ENCODE peak calls at places on chromosomes 6 and 20, in six cellular contexts. One of them, this sample, is unnamed.

GRCh38 chr6:138309695-138310094 is 68.0 kb upstream of the SMIM28 start:
- DNase-seq in HEK293T: no peak
- DNase-seq in A549: no peak
- DNase-seq in K562: no peak
- DNase-seq in GM12878: no peak
- DNase-seq in HepG2: no peak
- DNase-seq in this sample: no peak

GRCh38 chr6:170152111-170152926 is 138.6 kb downstream of the DLL1 start:
- DNase-seq in HepG2: no peak
- DNase-seq in A549: no peak
- DNase-seq in HEK293T: no peak
- DNase-seq in GM12878: no peak
- DNase-seq in K562: no peak
- DNase-seq in this sample: no peak

GRCh38 chr20:32231847-32232246 is 24.2 kb downstream of the POFUT1 start:
- DNase-seq in HEK293T: no peak
- DNase-seq in GM12878: no peak
- DNase-seq in HepG2: no peak
- DNase-seq in K562: no peak
- DNase-seq in A549: no peak
- DNase-seq in this sample: peak

GRCh38 chr6:133648576-133648975 is 240.3 kb upstream of the TCF21 start:
- DNase-seq in GM12878: no peak
- DNase-seq in HEK293T: no peak
- DNase-seq in HepG2: no peak
- DNase-seq in K562: no peak
- DNase-seq in A549: no peak
- DNase-seq in this sample: peak

GRCh38 chr20:10280016-10280908 is 61.6 kb downstream of the SNAP25 start:
- DNase-seq in GM12878: no peak
- DNase-seq in HEK293T: no peak
- DNase-seq in K562: no peak
- DNase-seq in A549: no peak
- DNase-seq in HepG2: no peak
- DNase-seq in this sample: peak

GRCh38 chr20:41367393-41367695 is 726 bp upstream of the EMILIN3 start:
- DNase-seq in A549: no peak
- DNase-seq in K562: no peak
- DNase-seq in HepG2: no peak
- DNase-seq in HEK293T: no peak
- DNase-seq in GM12878: no peak
- DNase-seq in this sample: no peak

GRCh38 chr6:82614518-82614917 is 250.9 kb downstream of the TPBG start:
- DNase-seq in HepG2: no peak
- DNase-seq in HEK293T: no peak
- DNase-seq in GM12878: no peak
- DNase-seq in A549: no peak
- DNase-seq in K562: no peak
- DNase-seq in this sample: no peak

GRCh38 chr20:18734525-18735189 is 78.9 kb upstream of the SCP2D1 start:
- DNase-seq in HEK293T: no peak
- DNase-seq in GM12878: no peak
- DNase-seq in HepG2: no peak
- DNase-seq in K562: no peak
- DNase-seq in A549: peak
- DNase-seq in this sample: no peak

GRCh38 chr6:6674872-6675271 is 86.4 kb downstream of the LY86 start:
- DNase-seq in K562: peak
- DNase-seq in GM12878: no peak
- DNase-seq in HepG2: no peak
- DNase-seq in HEK293T: peak
- DNase-seq in A549: no peak
- DNase-seq in this sample: no peak

GRCh38 chr6:80227545-80227944 is 121.1 kb downstream of the BCKDHB start:
- DNase-seq in A549: no peak
- DNase-seq in K562: no peak
- DNase-seq in GM12878: no peak
- DNase-seq in HepG2: no peak
- DNase-seq in HEK293T: no peak
- DNase-seq in this sample: no peak

GRCh38 chr6:92810913-92811312 is 608.4 kb downstream of the EPHA7 start:
- DNase-seq in HEK293T: peak
- DNase-seq in HepG2: peak
- DNase-seq in GM12878: peak
- DNase-seq in A549: peak
- DNase-seq in K562: peak
- DNase-seq in this sample: peak

GRCh38 chr6:34425132-34425497 is 754 bp downstream of the RPS10 start:
- DNase-seq in K562: no peak
- DNase-seq in HepG2: no peak
- DNase-seq in HEK293T: no peak
- DNase-seq in A549: no peak
- DNase-seq in GM12878: no peak
- DNase-seq in this sample: no peak

GRCh38 chr6:52839124-52840055 is 1.2 kb downstream of the GSTA5 start:
- DNase-seq in HepG2: peak
- DNase-seq in K562: peak
- DNase-seq in GM12878: no peak
- DNase-seq in A549: peak
- DNase-seq in HEK293T: peak
- DNase-seq in this sample: peak

GRCh38 chr6:52829046-52829817 is 11.4 kb downstream of the GSTA5 start:
- DNase-seq in A549: no peak
- DNase-seq in HEK293T: no peak
- DNase-seq in GM12878: no peak
- DNase-seq in HepG2: no peak
- DNase-seq in K562: no peak
- DNase-seq in this sample: no peak

GRCh38 chr6:52834481-52834880 is 6.1 kb downstream of the GSTA5 start:
- DNase-seq in HepG2: no peak
- DNase-seq in HEK293T: no peak
- DNase-seq in K562: no peak
- DNase-seq in A549: no peak
- DNase-seq in GM12878: no peak
- DNase-seq in this sample: peak
- TF ChIP-seq BHLHE40 in HepG2: no peak
- TF ChIP-seq BHLHE40 in HEK293T: no peak
- TF ChIP-seq BHLHE40 in K562: no peak
- TF ChIP-seq BHLHE40 in A549: no peak
- TF ChIP-seq BHLHE40 in GM12878: no peak
- TF ChIP-seq BHLHE40 in this sample: no peak

GRCh38 chr6:145276746-145277145 is 458.6 kb downstream of the EPM2A start:
- DNase-seq in A549: no peak
- DNase-seq in K562: no peak
- DNase-seq in HepG2: no peak
- DNase-seq in GM12878: no peak
- DNase-seq in HEK293T: no peak
- DNase-seq in this sample: peak
- TF ChIP-seq BHLHE40 in A549: no peak
- TF ChIP-seq BHLHE40 in K562: no peak
- TF ChIP-seq BHLHE40 in HepG2: no peak
- TF ChIP-seq BHLHE40 in GM12878: no peak
- TF ChIP-seq BHLHE40 in HEK293T: no peak
- TF ChIP-seq BHLHE40 in this sample: no peak

DNA sequence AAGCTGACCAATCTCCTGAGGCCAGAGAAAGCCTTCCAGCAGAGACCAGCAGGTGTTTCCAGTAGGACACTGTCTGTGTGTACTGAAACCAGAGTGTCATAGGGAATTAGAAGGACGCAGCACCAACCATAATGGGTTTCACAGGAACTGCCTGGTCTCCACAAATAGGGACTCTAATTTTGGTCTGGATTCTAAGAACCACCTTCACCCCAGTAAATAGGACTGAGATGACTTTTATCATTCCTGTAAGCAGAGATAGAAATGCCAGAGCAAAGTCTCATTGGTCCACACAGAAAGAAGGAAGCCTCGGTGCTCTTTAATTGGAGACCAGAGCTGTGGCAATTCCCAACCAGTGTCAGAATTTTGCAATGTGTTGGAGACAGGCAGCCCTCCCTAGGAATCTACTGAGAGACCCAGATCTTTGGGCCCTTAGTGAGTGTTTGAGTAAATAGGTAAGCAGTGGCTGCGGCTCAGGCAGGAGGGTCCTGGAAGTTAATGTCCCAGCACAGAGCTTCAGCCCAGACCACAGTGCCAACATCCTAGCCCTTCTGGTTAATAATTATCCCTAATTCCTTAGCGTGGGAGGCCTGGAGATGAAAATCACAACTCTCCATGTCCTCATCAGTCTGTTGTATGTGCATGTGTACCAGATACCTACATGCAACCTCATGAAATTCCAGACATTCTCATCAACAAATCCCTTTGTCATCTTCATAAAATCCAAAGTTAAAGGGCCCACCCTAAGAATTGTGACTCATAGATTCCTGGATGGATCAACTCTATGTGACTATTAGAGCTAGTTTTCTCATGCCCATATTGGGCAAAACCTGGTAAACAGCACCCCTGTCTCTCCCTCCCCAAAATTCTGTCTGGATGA is 81.2 kb downstream of the UNC5CL start:
- DNase-seq in HepG2: peak
- DNase-seq in K562: no peak
- DNase-seq in A549: peak
- DNase-seq in GM12878: no peak
- DNase-seq in HEK293T: no peak
- DNase-seq in this sample: peak
- TF ChIP-seq BHLHE40 in HepG2: no peak
- TF ChIP-seq BHLHE40 in K562: no peak
- TF ChIP-seq BHLHE40 in A549: no peak
- TF ChIP-seq BHLHE40 in GM12878: no peak
- TF ChIP-seq BHLHE40 in HEK293T: no peak
- TF ChIP-seq BHLHE40 in this sample: no peak

DNA sequence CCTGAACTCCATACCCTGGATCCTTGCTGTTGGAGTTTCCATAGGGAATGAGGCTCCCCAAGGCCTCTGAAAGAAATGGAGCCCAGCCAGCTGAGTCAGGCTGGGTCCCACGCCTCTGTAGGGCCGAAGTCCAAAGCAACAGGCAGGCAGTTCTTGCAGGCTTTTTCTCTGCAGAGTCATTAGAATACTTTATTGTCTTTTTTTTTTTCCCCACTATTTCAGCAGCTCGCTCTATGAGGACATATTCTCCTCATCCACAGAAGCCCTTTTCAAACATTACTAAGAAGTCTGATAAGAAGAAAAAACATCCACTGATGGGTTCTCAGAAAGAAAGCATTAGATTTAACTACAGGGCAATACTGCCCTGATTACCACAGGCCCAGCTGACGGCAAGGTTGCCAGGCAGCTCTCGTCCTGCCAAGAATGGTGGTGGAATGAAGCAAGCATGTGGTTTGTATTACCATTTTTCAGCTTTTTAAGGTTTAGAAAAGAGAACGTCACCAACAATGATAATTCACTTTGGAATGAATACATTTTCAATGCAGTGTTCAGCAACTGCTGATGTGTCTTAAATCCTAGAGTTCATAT is 223.4 kb upstream of the CITED2 start:
- DNase-seq in K562: no peak
- DNase-seq in HepG2: peak
- DNase-seq in A549: peak
- DNase-seq in GM12878: no peak
- DNase-seq in HEK293T: no peak
- DNase-seq in this sample: peak
- TF ChIP-seq BHLHE40 in K562: no peak
- TF ChIP-seq BHLHE40 in HepG2: no peak
- TF ChIP-seq BHLHE40 in A549: no peak
- TF ChIP-seq BHLHE40 in GM12878: no peak
- TF ChIP-seq BHLHE40 in HEK293T: no peak
- TF ChIP-seq BHLHE40 in this sample: no peak

GRCh38 chr20:709864-710761 is 34.5 kb upstream of the SCRT2 start:
- DNase-seq in HepG2: no peak
- DNase-seq in K562: no peak
- DNase-seq in GM12878: no peak
- DNase-seq in HEK293T: no peak
- DNase-seq in A549: no peak
- DNase-seq in this sample: no peak

GRCh38 chr20:710762-711120 is 35.1 kb upstream of the SCRT2 start:
- DNase-seq in HEK293T: no peak
- DNase-seq in A549: no peak
- DNase-seq in GM12878: no peak
- DNase-seq in K562: no peak
- DNase-seq in HepG2: no peak
- DNase-seq in this sample: no peak

GRCh38 chr20:708956-709355 is 33.4 kb upstream of the SCRT2 start:
- DNase-seq in K562: no peak
- DNase-seq in HEK293T: no peak
- DNase-seq in GM12878: no peak
- DNase-seq in A549: no peak
- DNase-seq in HepG2: no peak
- DNase-seq in this sample: no peak

GRCh38 chr20:707711-708110 is 32.1 kb upstream of the SCRT2 start:
- DNase-seq in GM12878: no peak
- DNase-seq in HEK293T: no peak
- DNase-seq in K562: no peak
- DNase-seq in HepG2: no peak
- DNase-seq in A549: no peak
- DNase-seq in this sample: no peak

GRCh38 chr20:709421-709820 is 33.8 kb upstream of the SCRT2 start:
- DNase-seq in GM12878: no peak
- DNase-seq in A549: no peak
- DNase-seq in K562: no peak
- DNase-seq in HepG2: no peak
- DNase-seq in HEK293T: no peak
- DNase-seq in this sample: no peak
- TF ChIP-seq BHLHE40 in GM12878: no peak
- TF ChIP-seq BHLHE40 in A549: no peak
- TF ChIP-seq BHLHE40 in K562: no peak
- TF ChIP-seq BHLHE40 in HepG2: no peak
- TF ChIP-seq BHLHE40 in HEK293T: no peak
- TF ChIP-seq BHLHE40 in this sample: no peak

DNA sequence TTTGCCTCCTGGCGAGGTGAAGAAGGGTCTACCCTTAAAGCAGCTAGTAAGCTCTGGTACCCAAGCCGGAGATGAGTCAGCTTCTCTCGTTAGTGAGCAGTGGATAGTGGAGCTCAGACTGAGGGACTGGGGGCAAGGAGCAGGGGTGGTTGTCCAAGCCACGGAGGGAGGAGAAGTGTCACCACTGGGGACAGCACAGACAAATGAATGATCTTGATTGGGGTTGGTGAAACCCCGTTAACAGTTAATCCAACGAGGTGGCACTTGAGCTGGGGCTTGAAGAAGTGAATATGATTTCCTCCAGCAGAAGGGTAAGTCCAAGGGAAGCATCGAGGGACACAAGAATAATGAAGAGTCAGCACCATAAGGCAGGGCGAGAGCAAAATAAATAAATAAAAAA is 43.0 kb downstream of the JARID2 start:
- DNase-seq in HEK293T: no peak
- DNase-seq in A549: no peak
- DNase-seq in K562: peak
- DNase-seq in HepG2: no peak
- DNase-seq in GM12878: no peak
- DNase-seq in this sample: no peak
- TF ChIP-seq BHLHE40 in HEK293T: no peak
- TF ChIP-seq BHLHE40 in A549: no peak
- TF ChIP-seq BHLHE40 in K562: no peak
- TF ChIP-seq BHLHE40 in HepG2: no peak
- TF ChIP-seq BHLHE40 in GM12878: no peak
- TF ChIP-seq BHLHE40 in this sample: no peak

This sample was measured in IMR-90.